ENCODE peak calls at places on chromosomes 3 and 15, in four cellular contexts. X is left lobe of liver, J is BJ, D is astrocyte of the spinal cord. H is an unnamed sample.

GRCh38 chr15:89998141-89998661 is 2.9 kb upstream of the ZNF710 start:
- DNase-seq in X (no peak), J (no peak), D (peak; percentile 49), H (peak; percentile 72)

GRCh38 chr3:102105113-102105642 is 255.9 kb downstream of the NFKBIZ start:
- DNase-seq in D (no peak), J (no peak), X (no peak), H (no peak)

GRCh38 chr3:139538733-139539132 is 809 bp downstream of the RBP1 start:
- DNase-seq in X (peak; percentile 61), D (peak; percentile 78), J (no peak), H (peak; percentile 71)

GRCh38 chr3:355622-356021 is 159.1 kb downstream of the CHL1 start:
- DNase-seq in D (peak; percentile 59), X (no peak), J (no peak), H (peak; percentile 28)

GRCh38 chr3:144564011-144564410 is 592.4 kb downstream of the DIPK2A start:
- DNase-seq in D (no peak), J (no peak), X (no peak), H (no peak)

GRCh38 chr3:32951410-32951811 is at the start of gene CCR4:
- DNase-seq in X (no peak), J (no peak), D (no peak), H (no peak)

GRCh38 chr3:133568294-133569014 is 5.0 kb upstream of the CDV3 start:
- DNase-seq in D (peak; percentile 87), X (no peak), J (no peak), H (peak; percentile 89)

GRCh38 chr3:151387443-151388241 is 3.1 kb upstream of the P2RY12 start:
- DNase-seq in J (no peak), D (no peak), X (no peak), H (no peak)

GRCh38 chr3:49244589-49245205 is 32.3 kb downstream of the C3orf62 start:
- DNase-seq in D (no peak), J (no peak), X (no peak), H (peak; percentile 15)

GRCh38 chr3:18098960-18099587 is 326.1 kb downstream of the SATB1 start:
- DNase-seq in D (peak; percentile 90), X (no peak), J (peak; percentile 69), H (peak; percentile 46)

GRCh38 chr15:61155741-61156700 is 73.1 kb downstream of the RORA start:
- DNase-seq in J (no peak), D (peak; percentile 87), X (no peak), H (peak; percentile 51)

GRCh38 chr3:134419214-134419965 is 45.1 kb upstream of the AMOTL2 start:
- DNase-seq in X (no peak), J (no peak), D (no peak), H (no peak)

GRCh38 chr3:40550168-40550567 is 25.4 kb downstream of the ZNF621 start:
- DNase-seq in X (no peak), D (no peak), J (no peak), H (no peak)

GRCh38 chr15:72532991-72533601 is 59.0 kb downstream of the ARIH1 start:
- DNase-seq in J (no peak), X (no peak), D (no peak), H (no peak)

GRCh38 chr3:1275495-1275894 is 182.7 kb downstream of the CNTN6 start:
- DNase-seq in D (no peak), X (no peak), J (no peak), H (peak; percentile 2)

GRCh38 chr15:40743921-40744809 is 10.9 kb downstream of the RMDN3 start:
- DNase-seq in D (peak; percentile 18), X (peak; percentile 68), J (no peak), H (peak; percentile 85)

GRCh38 chr15:44710236-44711088 is 661 bp downstream of the PATL2 start:
- DNase-seq in X (no peak), D (peak; percentile 43), J (no peak), H (no peak)

GRCh38 chr15:69224383-69224782 is 63.9 kb downstream of the GLCE start:
- DNase-seq in J (no peak), D (no peak), X (peak; percentile 90), H (peak; percentile 17)

GRCh38 chr15:100297812-100298211 is 44.0 kb downstream of the ADAMTS17 start:
- DNase-seq in D (no peak), X (no peak), J (no peak), H (no peak)

GRCh38 chr3:172626241-172626640 is 84.6 kb downstream of the NCEH1 start:
- DNase-seq in X (no peak), J (no peak), D (peak; percentile 68), H (peak; percentile 83)

GRCh38 chr3:40852712-40853111 is 328.0 kb downstream of the ZNF621 start:
- DNase-seq in J (no peak), D (no peak), X (no peak), H (no peak)

GRCh38 chr3:190811775-190812480 is 50.6 kb downstream of the GMNC start:
- DNase-seq in X (peak; percentile 82), J (no peak), D (peak; percentile 65), H (peak; percentile 60)

GRCh38 chr3:150210461-150211110 is 197.5 kb upstream of the TSC22D2 start:
- DNase-seq in X (no peak), J (no peak), D (no peak), H (no peak)

GRCh38 chr3:196399485-196399945 is 32.7 kb downstream of the UBXN7 start:
- DNase-seq in J (peak; percentile 9), X (no peak), D (peak; percentile 52), H (peak; percentile 72)

GRCh38 chr3:160676547-160677303 is at the start of gene ARL14:
- DNase-seq in J (no peak), D (peak; percentile 63), X (no peak), H (peak; percentile 63)

GRCh38 chr3:38658886-38659285 is 9.4 kb upstream of the SCN5A start:
- DNase-seq in D (no peak), X (no peak), J (no peak), H (no peak)

GRCh38 chr15:66654718-66655375 is 47.2 kb upstream of the SMAD6 start:
- DNase-seq in J (no peak), D (no peak), X (no peak), H (no peak)

GRCh38 chr3:68996356-68996995 is 17.0 kb downstream of the EOGT start:
- DNase-seq in D (peak; percentile 61), J (no peak), X (no peak), H (peak; percentile 68)

GRCh38 chr3:191329654-191330308 is 545 bp downstream of the UTS2B start:
- DNase-seq in J (no peak), D (peak; percentile 68), X (peak; percentile 68), H (peak; percentile 54)

GRCh38 chr3:123332124-123332641 is 116.7 kb downstream of the ADCY5 start:
- DNase-seq in D (no peak), X (no peak), J (no peak), H (no peak)

GRCh38 chr15:40511472-40512133 is 40.8 kb downstream of the CHST14 start:
- DNase-seq in D (peak; percentile 23), X (peak; percentile 98), J (no peak), H (peak; percentile 39)

GRCh38 chr3:186989429-186989828 is 59.1 kb downstream of the ST6GAL1 start:
- DNase-seq in X (peak; percentile 83), D (no peak), J (no peak), H (no peak)

GRCh38 chr3:122005033-122005565 is 16.9 kb downstream of the ILDR1 start:
- DNase-seq in J (no peak), D (no peak), X (no peak), H (no peak)

GRCh38 chr3:40386213-40386612 is 771 bp upstream of the ENTPD3 start:
- DNase-seq in X (no peak), D (no peak), J (no peak), H (no peak)

GRCh38 chr3:148873928-148874326 is 8.8 kb downstream of the CPA3 start:
- DNase-seq in X (no peak), J (no peak), D (no peak), H (no peak)

GRCh38 chr15:98866503-98866902 is 141.1 kb downstream of the PGPEP1L start:
- DNase-seq in D (peak; percentile 79), X (no peak), J (no peak), H (peak; percentile 56)

GRCh38 chr3:152938974-152939636 is 104.2 kb downstream of the P2RY1 start:
- DNase-seq in J (no peak), D (no peak), X (no peak), H (no peak)